ENCODE peak calls at places on chromosomes 3 and 15, in ten cellular contexts. One of them, this sample, is unnamed.

GRCh38 chr3:189710620-189711388 is 79.6 kb downstream of the TP63 start:
- DNase-seq in heart right ventricle: peak; percentile 64
- DNase-seq in HepG2: no peak
- DNase-seq in CD4-positive, alpha-beta T cell: no peak
- DNase-seq in upper lobe of left lung: peak; percentile 23
- DNase-seq in GM20000: peak; percentile 14
- DNase-seq in progenitor cell of endocrine pancreas: no peak
- DNase-seq in AG04450: peak; percentile 94
- DNase-seq in RWPE1: peak; percentile 74
- DNase-seq in pancreas: no peak
- DNase-seq in this sample: no peak

GRCh38 chr15:80118956-80119355 is 33.8 kb upstream of the FAH start:
- DNase-seq in heart right ventricle: no peak
- DNase-seq in HepG2: no peak
- DNase-seq in CD4-positive, alpha-beta T cell: no peak
- DNase-seq in upper lobe of left lung: no peak
- DNase-seq in GM20000: no peak
- DNase-seq in progenitor cell of endocrine pancreas: no peak
- DNase-seq in AG04450: no peak
- DNase-seq in RWPE1: no peak
- DNase-seq in pancreas: no peak
- DNase-seq in this sample: no peak

GRCh38 chr3:171901615-171902312 is 58.6 kb downstream of the TMEM212 start:
- DNase-seq in heart right ventricle: no peak
- DNase-seq in HepG2: peak; percentile 20
- DNase-seq in CD4-positive, alpha-beta T cell: no peak
- DNase-seq in upper lobe of left lung: no peak
- DNase-seq in GM20000: no peak
- DNase-seq in progenitor cell of endocrine pancreas: no peak
- DNase-seq in AG04450: peak; percentile 47
- DNase-seq in RWPE1: no peak
- DNase-seq in pancreas: no peak
- DNase-seq in this sample: no peak

GRCh38 chr3:44232407-44232806 is 9.3 kb upstream of the TOPAZ1 start:
- DNase-seq in heart right ventricle: no peak
- DNase-seq in HepG2: no peak
- DNase-seq in CD4-positive, alpha-beta T cell: no peak
- DNase-seq in upper lobe of left lung: no peak
- DNase-seq in GM20000: no peak
- DNase-seq in progenitor cell of endocrine pancreas: no peak
- DNase-seq in AG04450: no peak
- DNase-seq in RWPE1: no peak
- DNase-seq in pancreas: no peak
- DNase-seq in this sample: no peak

GRCh38 chr3:107985496-107985895 is 105.3 kb downstream of the CD47 start:
- DNase-seq in heart right ventricle: no peak
- DNase-seq in HepG2: no peak
- DNase-seq in CD4-positive, alpha-beta T cell: no peak
- DNase-seq in upper lobe of left lung: peak; percentile 44
- DNase-seq in GM20000: peak; percentile 15
- DNase-seq in progenitor cell of endocrine pancreas: no peak
- DNase-seq in AG04450: no peak
- DNase-seq in RWPE1: no peak
- DNase-seq in pancreas: no peak
- DNase-seq in this sample: no peak

GRCh38 chr3:107368999-107369398 is 8.2 kb upstream of the CCDC54 start:
- DNase-seq in heart right ventricle: no peak
- DNase-seq in HepG2: no peak
- DNase-seq in CD4-positive, alpha-beta T cell: no peak
- DNase-seq in upper lobe of left lung: no peak
- DNase-seq in GM20000: no peak
- DNase-seq in progenitor cell of endocrine pancreas: no peak
- DNase-seq in AG04450: no peak
- DNase-seq in RWPE1: no peak
- DNase-seq in pancreas: no peak
- DNase-seq in this sample: no peak

GRCh38 chr3:178342111-178342510 is 194.1 kb upstream of the KCNMB2 start:
- DNase-seq in heart right ventricle: no peak
- DNase-seq in HepG2: no peak
- DNase-seq in CD4-positive, alpha-beta T cell: no peak
- DNase-seq in upper lobe of left lung: no peak
- DNase-seq in GM20000: no peak
- DNase-seq in progenitor cell of endocrine pancreas: no peak
- DNase-seq in AG04450: no peak
- DNase-seq in RWPE1: no peak
- DNase-seq in pancreas: no peak
- DNase-seq in this sample: no peak

GRCh38 chr3:72071624-72072023 is 286.7 kb upstream of the PROK2 start:
- DNase-seq in heart right ventricle: no peak
- DNase-seq in HepG2: no peak
- DNase-seq in CD4-positive, alpha-beta T cell: no peak
- DNase-seq in upper lobe of left lung: no peak
- DNase-seq in GM20000: no peak
- DNase-seq in progenitor cell of endocrine pancreas: no peak
- DNase-seq in AG04450: no peak
- DNase-seq in RWPE1: no peak
- DNase-seq in pancreas: no peak
- DNase-seq in this sample: no peak

GRCh38 chr3:134317106-134317947 is 56.9 kb downstream of the AMOTL2 start:
- DNase-seq in heart right ventricle: no peak
- DNase-seq in HepG2: no peak
- DNase-seq in CD4-positive, alpha-beta T cell: no peak
- DNase-seq in upper lobe of left lung: no peak
- DNase-seq in GM20000: no peak
- DNase-seq in progenitor cell of endocrine pancreas: no peak
- DNase-seq in AG04450: no peak
- DNase-seq in RWPE1: no peak
- DNase-seq in pancreas: no peak
- DNase-seq in this sample: no peak

GRCh38 chr15:38545179-38545578 is 19.4 kb downstream of the RASGRP1 start:
- DNase-seq in heart right ventricle: no peak
- DNase-seq in HepG2: no peak
- DNase-seq in CD4-positive, alpha-beta T cell: no peak
- DNase-seq in upper lobe of left lung: no peak
- DNase-seq in GM20000: no peak
- DNase-seq in progenitor cell of endocrine pancreas: no peak
- DNase-seq in AG04450: no peak
- DNase-seq in RWPE1: no peak
- DNase-seq in pancreas: no peak
- DNase-seq in this sample: no peak

GRCh38 chr15:62545392-62546227 is 380.5 kb upstream of the C2CD4B start:
- DNase-seq in heart right ventricle: peak; percentile 67
- DNase-seq in HepG2: no peak
- DNase-seq in CD4-positive, alpha-beta T cell: no peak
- DNase-seq in upper lobe of left lung: no peak
- DNase-seq in GM20000: no peak
- DNase-seq in progenitor cell of endocrine pancreas: no peak
- DNase-seq in AG04450: no peak
- DNase-seq in RWPE1: no peak
- DNase-seq in pancreas: no peak
- DNase-seq in this sample: no peak

GRCh38 chr3:57892423-57892822 is 115.8 kb upstream of the FLNB start:
- DNase-seq in heart right ventricle: no peak
- DNase-seq in HepG2: no peak
- DNase-seq in CD4-positive, alpha-beta T cell: no peak
- DNase-seq in upper lobe of left lung: no peak
- DNase-seq in GM20000: no peak
- DNase-seq in progenitor cell of endocrine pancreas: no peak
- DNase-seq in AG04450: no peak
- DNase-seq in RWPE1: peak; percentile 3
- DNase-seq in pancreas: no peak
- DNase-seq in this sample: no peak

GRCh38 chr3:119630562-119631329 is 29.6 kb downstream of the POPDC2 start:
- DNase-seq in heart right ventricle: no peak
- DNase-seq in HepG2: no peak
- DNase-seq in CD4-positive, alpha-beta T cell: no peak
- DNase-seq in upper lobe of left lung: no peak
- DNase-seq in GM20000: no peak
- DNase-seq in progenitor cell of endocrine pancreas: no peak
- DNase-seq in AG04450: no peak
- DNase-seq in RWPE1: no peak
- DNase-seq in pancreas: no peak
- DNase-seq in this sample: no peak

GRCh38 chr15:52765779-52766178 is 24.4 kb downstream of the ONECUT1 start:
- DNase-seq in heart right ventricle: no peak
- DNase-seq in HepG2: peak; percentile 33
- DNase-seq in CD4-positive, alpha-beta T cell: no peak
- DNase-seq in upper lobe of left lung: no peak
- DNase-seq in GM20000: no peak
- DNase-seq in progenitor cell of endocrine pancreas: no peak
- DNase-seq in AG04450: no peak
- DNase-seq in RWPE1: no peak
- DNase-seq in pancreas: no peak
- DNase-seq in this sample: peak; percentile 62

GRCh38 chr15:41882689-41883483 is 11.0 kb downstream of the SPTBN5 start:
- DNase-seq in heart right ventricle: no peak
- DNase-seq in HepG2: no peak
- DNase-seq in CD4-positive, alpha-beta T cell: no peak
- DNase-seq in upper lobe of left lung: no peak
- DNase-seq in GM20000: no peak
- DNase-seq in progenitor cell of endocrine pancreas: no peak
- DNase-seq in AG04450: no peak
- DNase-seq in RWPE1: no peak
- DNase-seq in pancreas: peak; percentile 73
- DNase-seq in this sample: no peak

GRCh38 chr15:99143655-99144610 is 39.1 kb downstream of the SYNM start:
- DNase-seq in heart right ventricle: no peak
- DNase-seq in HepG2: peak; percentile 35
- DNase-seq in CD4-positive, alpha-beta T cell: no peak
- DNase-seq in upper lobe of left lung: peak; percentile 52
- DNase-seq in GM20000: no peak
- DNase-seq in progenitor cell of endocrine pancreas: no peak
- DNase-seq in AG04450: no peak
- DNase-seq in RWPE1: no peak
- DNase-seq in pancreas: no peak
- DNase-seq in this sample: no peak

GRCh38 chr3:4417449-4417848 is 49.6 kb downstream of the SUMF1 start:
- DNase-seq in heart right ventricle: peak; percentile 30
- DNase-seq in HepG2: no peak
- DNase-seq in CD4-positive, alpha-beta T cell: no peak
- DNase-seq in upper lobe of left lung: no peak
- DNase-seq in GM20000: no peak
- DNase-seq in progenitor cell of endocrine pancreas: no peak
- DNase-seq in AG04450: peak; percentile 18
- DNase-seq in RWPE1: peak; percentile 6
- DNase-seq in pancreas: no peak
- DNase-seq in this sample: no peak

GRCh38 chr15:40534371-40534770 is 30.5 kb downstream of the CCDC32 start:
- DNase-seq in heart right ventricle: no peak
- DNase-seq in HepG2: no peak
- DNase-seq in CD4-positive, alpha-beta T cell: no peak
- DNase-seq in upper lobe of left lung: no peak
- DNase-seq in GM20000: no peak
- DNase-seq in progenitor cell of endocrine pancreas: no peak
- DNase-seq in AG04450: no peak
- DNase-seq in RWPE1: no peak
- DNase-seq in pancreas: no peak
- DNase-seq in this sample: no peak

DNA sequence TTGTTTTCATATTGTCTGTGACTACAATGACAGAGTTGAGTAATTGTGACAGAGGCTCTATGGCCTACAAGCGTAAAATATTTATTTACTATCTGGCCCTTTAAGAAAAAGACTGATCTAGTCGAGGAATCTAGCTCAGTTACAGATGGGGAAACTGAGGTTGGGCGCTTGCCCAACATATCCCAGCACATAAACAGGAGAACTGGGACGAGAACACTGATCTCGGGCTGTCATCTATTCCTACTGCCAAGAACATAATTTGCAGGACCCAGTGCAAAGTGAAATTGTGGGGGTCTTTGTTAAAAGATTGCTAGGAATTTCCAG is 1.9 kb downstream of the FES start:
- DNase-seq in heart right ventricle: no peak
- DNase-seq in HepG2: no peak
- DNase-seq in CD4-positive, alpha-beta T cell: no peak
- DNase-seq in upper lobe of left lung: no peak
- DNase-seq in GM20000: no peak
- DNase-seq in progenitor cell of endocrine pancreas: no peak
- DNase-seq in AG04450: no peak
- DNase-seq in RWPE1: no peak
- DNase-seq in pancreas: no peak
- DNase-seq in this sample: no peak
- TF ChIP-seq CTCF in heart right ventricle: no peak
- TF ChIP-seq CTCF in HepG2: no peak
- TF ChIP-seq CTCF in CD4-positive, alpha-beta T cell: peak; percentile 24
- TF ChIP-seq CTCF in upper lobe of left lung: peak; percentile 1
- TF ChIP-seq CTCF in GM20000: no peak
- TF ChIP-seq CTCF in progenitor cell of endocrine pancreas: peak; percentile 9
- TF ChIP-seq CTCF in AG04450: no peak
- TF ChIP-seq CTCF in RWPE1: peak; percentile 66
- TF ChIP-seq CTCF in pancreas: no peak
- TF ChIP-seq CTCF in this sample: peak; percentile 18

DNA sequence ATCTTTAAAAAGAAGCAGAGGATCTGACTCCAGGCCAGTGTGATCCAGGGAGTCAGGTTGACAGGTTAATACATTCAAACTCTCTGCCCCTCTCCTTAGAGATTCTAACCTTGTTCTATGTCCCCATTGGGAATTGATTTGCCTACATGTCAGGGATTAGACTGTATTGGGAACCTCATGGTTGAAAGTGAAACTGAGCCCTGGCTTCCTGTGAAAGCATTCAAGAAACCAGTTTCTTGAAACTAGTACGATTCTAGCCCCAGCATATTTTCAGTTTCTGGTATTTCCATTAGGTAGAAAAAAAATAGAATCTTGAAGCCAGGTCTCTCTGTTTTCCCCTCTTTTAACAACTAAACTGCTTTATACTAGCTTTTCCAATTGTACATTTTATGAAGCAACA is 140.4 kb upstream of the ABI3BP start:
- DNase-seq in heart right ventricle: no peak
- DNase-seq in HepG2: no peak
- DNase-seq in CD4-positive, alpha-beta T cell: no peak
- DNase-seq in upper lobe of left lung: no peak
- DNase-seq in GM20000: no peak
- DNase-seq in progenitor cell of endocrine pancreas: no peak
- DNase-seq in AG04450: no peak
- DNase-seq in RWPE1: no peak
- DNase-seq in pancreas: no peak
- DNase-seq in this sample: no peak
- TF ChIP-seq CTCF in heart right ventricle: no peak
- TF ChIP-seq CTCF in HepG2: no peak
- TF ChIP-seq CTCF in CD4-positive, alpha-beta T cell: no peak
- TF ChIP-seq CTCF in upper lobe of left lung: no peak
- TF ChIP-seq CTCF in GM20000: no peak
- TF ChIP-seq CTCF in progenitor cell of endocrine pancreas: no peak
- TF ChIP-seq CTCF in AG04450: no peak
- TF ChIP-seq CTCF in RWPE1: no peak
- TF ChIP-seq CTCF in pancreas: no peak
- TF ChIP-seq CTCF in this sample: no peak

GRCh38 chr3:132032959-132033358 is 1.9 kb downstream of the CPNE4 start:
- DNase-seq in heart right ventricle: no peak
- DNase-seq in HepG2: no peak
- DNase-seq in CD4-positive, alpha-beta T cell: no peak
- DNase-seq in upper lobe of left lung: no peak
- DNase-seq in GM20000: no peak
- DNase-seq in progenitor cell of endocrine pancreas: no peak
- DNase-seq in AG04450: no peak
- DNase-seq in RWPE1: no peak
- DNase-seq in pancreas: no peak
- DNase-seq in this sample: no peak
- TF ChIP-seq CTCF in heart right ventricle: no peak
- TF ChIP-seq CTCF in HepG2: no peak
- TF ChIP-seq CTCF in CD4-positive, alpha-beta T cell: no peak
- TF ChIP-seq CTCF in upper lobe of left lung: no peak
- TF ChIP-seq CTCF in GM20000: no peak
- TF ChIP-seq CTCF in progenitor cell of endocrine pancreas: no peak
- TF ChIP-seq CTCF in AG04450: no peak
- TF ChIP-seq CTCF in RWPE1: no peak
- TF ChIP-seq CTCF in pancreas: no peak
- TF ChIP-seq CTCF in this sample: no peak

GRCh38 chr3:103440539-103441113 is 1005.8 kb downstream of the ZPLD1 start:
- DNase-seq in heart right ventricle: no peak
- DNase-seq in HepG2: no peak
- DNase-seq in CD4-positive, alpha-beta T cell: no peak
- DNase-seq in upper lobe of left lung: no peak
- DNase-seq in GM20000: no peak
- DNase-seq in progenitor cell of endocrine pancreas: no peak
- DNase-seq in AG04450: no peak
- DNase-seq in RWPE1: peak; percentile 1
- DNase-seq in pancreas: no peak
- DNase-seq in this sample: no peak
- TF ChIP-seq CTCF in heart right ventricle: no peak
- TF ChIP-seq CTCF in HepG2: no peak
- TF ChIP-seq CTCF in CD4-positive, alpha-beta T cell: no peak
- TF ChIP-seq CTCF in upper lobe of left lung: no peak
- TF ChIP-seq CTCF in GM20000: no peak
- TF ChIP-seq CTCF in progenitor cell of endocrine pancreas: peak; percentile 49
- TF ChIP-seq CTCF in AG04450: peak; percentile 51
- TF ChIP-seq CTCF in RWPE1: peak; percentile 20
- TF ChIP-seq CTCF in pancreas: no peak
- TF ChIP-seq CTCF in this sample: peak; percentile 70